ENCODE peak calls at places on chromosomes 16 and 17, in ten cellular contexts. P, F, M, X, J, H, Z, E, A and O are unnamed samples.

GRCh38 chr17:67629963-67630320 is 87.8 kb upstream of the NOL11 start:
- DNase-seq in E (no peak), X (no peak), Z (peak; percentile 82), A (no peak), M (peak; percentile 44), J (peak; percentile 62), P (no peak), H (peak; percentile 80), F (peak; percentile 37), O (peak; percentile 48)

GRCh38 chr17:75645889-75646625 is 12.8 kb downstream of the SMIM5 start:
- DNase-seq in P (no peak), A (peak; percentile 86), H (peak; percentile 95), Z (no peak), F (no peak), E (peak; percentile 61), J (no peak), X (no peak), M (no peak), O (no peak)

GRCh38 chr16:56366945-56367344 is 58.4 kb downstream of the AMFR start:
- DNase-seq in P (peak; percentile 66), M (no peak), H (no peak), Z (no peak), J (no peak), X (no peak), F (no peak), E (no peak), A (no peak), O (no peak)

GRCh38 chr17:7138800-7139381 is 24.3 kb upstream of the ASGR2 start:
- DNase-seq in J (no peak), Z (no peak), E (no peak), A (no peak), M (no peak), P (no peak), X (no peak), H (peak; percentile 8), F (no peak), O (no peak)

GRCh38 chr16:11350531-11351335 is 5.5 kb downstream of the RMI2 start:
- DNase-seq in F (no peak), X (no peak), E (no peak), P (no peak), M (peak; percentile 37), A (no peak), Z (peak; percentile 91), H (peak; percentile 61), J (peak; percentile 90), O (no peak)

GRCh38 chr16:48133455-48134226 is 22.2 kb downstream of the ABCC12 start:
- DNase-seq in F (no peak), Z (no peak), E (no peak), X (no peak), H (no peak), J (no peak), M (no peak), P (no peak), A (no peak), O (no peak)

GRCh38 chr16:54588026-54588425 is 301.4 kb upstream of the IRX3 start:
- DNase-seq in P (peak; percentile 84), J (no peak), X (no peak), A (no peak), F (no peak), Z (no peak), M (no peak), E (no peak), H (no peak), O (no peak)

GRCh38 chr16:17470002-17470870 is 524 bp downstream of the XYLT1 start:
- DNase-seq in J (no peak), Z (no peak), H (no peak), M (no peak), F (peak; percentile 31), X (peak; percentile 46), P (no peak), E (no peak), A (no peak), O (no peak)

GRCh38 chr17:4498461-4499397 is at the start of gene SPNS2:
- DNase-seq in E (peak; percentile 50), J (no peak), F (peak; percentile 90), P (no peak), M (peak; percentile 39), H (peak; percentile 48), Z (peak; percentile 25), X (peak; percentile 59), A (no peak), O (no peak)

GRCh38 chr16:1964046-1964505 is 550 bp downstream of the RPS2 start:
- DNase-seq in M (no peak), A (no peak), E (no peak), J (no peak), F (peak; percentile 56), H (no peak), X (no peak), P (no peak), Z (peak; percentile 33), O (no peak)

GRCh38 chr17:6497496-6498221 is 53.4 kb downstream of the PIMREG start:
- DNase-seq in E (no peak), F (no peak), J (no peak), Z (no peak), X (no peak), P (no peak), A (no peak), H (no peak), M (no peak), O (no peak)

GRCh38 chr16:86819523-86819887 is 241.2 kb downstream of the FOXL1 start:
- DNase-seq in M (no peak), J (no peak), H (peak; percentile 8), X (no peak), P (no peak), Z (no peak), A (no peak), F (no peak), E (no peak), O (no peak)

GRCh38 chr16:86821933-86822332 is 243.6 kb downstream of the FOXL1 start:
- DNase-seq in E (no peak), P (no peak), J (no peak), A (no peak), Z (no peak), X (no peak), M (no peak), H (peak; percentile 65), F (no peak), O (no peak)

GRCh38 chr16:86816930-86817625 is 238.7 kb downstream of the FOXL1 start:
- DNase-seq in H (no peak), E (no peak), P (no peak), J (no peak), Z (no peak), A (no peak), X (no peak), M (no peak), F (no peak), O (no peak)

GRCh38 chr16:86823125-86823524 is 244.8 kb downstream of the FOXL1 start:
- DNase-seq in Z (no peak), H (peak; percentile 32), J (no peak), P (no peak), E (no peak), X (no peak), M (peak; percentile 81), A (no peak), F (no peak), O (no peak)

DNA sequence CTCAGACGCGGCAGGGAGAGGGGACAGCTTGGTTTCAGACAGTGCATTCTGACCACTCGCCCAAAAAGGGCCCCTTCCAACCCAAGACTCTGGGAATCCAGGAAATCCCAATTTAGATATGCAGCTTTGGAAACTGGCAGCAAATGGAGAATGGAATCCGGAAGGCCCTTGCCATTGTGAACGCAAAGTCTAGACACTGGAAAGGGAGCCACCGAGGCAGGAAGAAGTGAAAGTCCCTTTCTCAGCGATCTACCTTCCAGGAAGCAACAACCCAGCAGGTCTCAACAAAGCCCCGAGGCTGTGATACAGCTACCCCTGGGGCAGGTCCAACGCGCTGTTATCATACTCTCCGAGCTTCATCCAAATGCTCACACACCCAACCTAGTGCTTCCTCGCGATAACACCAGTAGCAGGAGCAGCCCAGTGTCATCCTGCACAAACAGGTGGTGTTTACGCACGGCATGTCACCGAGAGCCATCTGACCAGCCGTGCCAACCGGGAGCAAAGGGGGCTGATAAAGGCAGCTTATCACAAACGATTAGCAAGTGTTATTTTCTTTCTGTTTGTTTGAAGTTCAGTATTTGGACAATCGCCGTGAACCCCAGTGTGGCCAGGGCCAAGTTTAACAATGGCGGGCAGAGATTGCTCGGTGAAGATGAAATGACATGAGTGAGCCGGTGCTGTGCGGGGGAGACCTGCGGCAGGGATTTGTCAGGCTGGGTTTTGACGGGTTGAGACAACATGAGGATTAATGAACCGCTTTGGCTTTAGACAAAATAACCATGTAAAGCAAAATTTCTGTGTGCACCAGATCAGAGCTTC is 240.6 kb downstream of the FOXL1 start:
- DNase-seq in H (no peak), M (no peak), F (no peak), J (no peak), X (no peak), E (no peak), P (no peak), Z (no peak), A (no peak), O (no peak)
- H3K4me3 ChIP-seq in H (no peak overlapping the region), M (no peak overlapping the region), F (no peak overlapping the region), J (no peak overlapping the region), X (no peak overlapping the region), E (no peak overlapping the region), P (no peak overlapping the region), Z (no peak overlapping the region), A (no peak overlapping the region), O (no peak overlapping the region)

GRCh38 chr16:23296994-23297393 is 5.1 kb upstream of the SCNN1B start:
- DNase-seq in J (no peak), M (no peak), A (no peak), F (peak; percentile 16), P (no peak), Z (no peak), H (peak; percentile 26), E (no peak), X (no peak), O (no peak)
- TF ChIP-seq CTCF in J (no peak), M (no peak), A (peak; percentile 19), F (peak; percentile 31), P (no peak), Z (no peak), H (peak; percentile 61), E (no peak), X (no peak), O (no peak)

GRCh38 chr17:56593741-56594527 is 435 bp downstream of the NOG start:
- DNase-seq in P (no peak), Z (peak; percentile 78), A (no peak), X (peak; percentile 36), H (peak; percentile 79), M (peak; percentile 80), E (peak; percentile 59), F (peak; percentile 87), J (peak; percentile 11), O (no peak)
- H3K4me3 ChIP-seq in P (peak overlapping the region; percentile 64), Z (peak overlapping the region; percentile 71), A (peak overlapping the region; percentile 66), X (peak overlapping the region; percentile 83), H (peak overlapping the region; percentile 74), M (peak overlapping the region; percentile 61), E (peak overlapping the region; percentile 39), F (peak overlapping the region; percentile 71), J (peak overlapping the region; percentile 48), O (peak overlapping the region; percentile 41)

DNA sequence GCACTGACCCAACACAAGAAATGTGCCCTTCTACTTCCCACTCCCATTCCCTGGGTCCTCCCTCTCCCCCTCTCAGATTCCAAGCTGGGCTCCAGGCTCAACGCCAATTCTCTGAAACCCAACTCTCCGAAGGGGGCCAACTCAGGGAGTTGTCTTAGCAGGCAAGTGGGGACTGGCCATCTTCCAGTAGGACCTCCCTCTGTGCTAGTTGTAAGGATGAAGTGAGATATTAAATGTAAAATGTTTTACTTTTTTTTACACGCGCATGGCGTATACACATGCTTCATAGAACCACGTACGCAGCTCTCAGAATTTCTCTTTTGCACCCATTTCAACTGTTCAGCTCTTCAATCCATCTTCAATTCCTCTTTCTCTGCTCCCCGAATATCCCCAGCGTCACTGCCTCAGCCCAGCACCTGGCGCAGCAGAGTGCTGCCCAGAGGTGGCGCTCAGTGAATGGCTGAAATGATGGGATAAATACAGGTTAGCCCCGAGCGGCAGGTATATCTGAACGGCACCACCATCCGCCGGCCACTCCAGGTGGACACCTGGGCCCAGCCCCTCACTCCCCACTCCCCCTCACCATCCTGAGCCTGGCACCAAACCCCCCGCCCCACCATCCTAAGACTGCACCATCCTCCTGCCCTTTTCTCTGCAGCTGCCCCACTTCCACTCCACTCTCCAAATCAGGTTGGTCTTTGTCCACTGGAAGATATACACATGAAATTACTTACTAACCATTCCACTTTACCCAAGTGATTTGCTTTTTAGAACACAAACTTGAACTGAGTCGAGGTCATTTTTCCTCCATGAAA is 43.9 kb upstream of the TNRC6C start:
- DNase-seq in J (no peak), A (no peak), H (no peak), P (no peak), Z (no peak), X (no peak), F (peak; percentile 13), E (peak; percentile 27), M (peak; percentile 8), O (peak; percentile 49)
- TF ChIP-seq CTCF in J (no peak), A (peak; percentile 6), H (peak; percentile 50), P (no peak), Z (no peak), X (no peak), F (peak; percentile 33), E (no peak), M (no peak), O (no peak)